ENCODE peak calls at places on chromosomes 7 and 10, in ten cellular contexts. P is GM12892, Y is body of pancreas, S is uterus, A is GM12878, B is transverse colon, V is ovary, D is esophagus squamous epithelium, J is NB4, C is heart left ventricle. G is an unnamed sample.

GRCh38 chr10:132708441-132708840 is 77.5 kb downstream of the NKX6-2 start:
- DNase-seq in P (no peak), Y (no peak), S (no peak), A (no peak), B (no peak), V (no peak), D (no peak), J (no peak), C (peak), G (no peak)

GRCh38 chr10:46544989-46545791 is 11.3 kb downstream of the GPRIN2 start:
- DNase-seq in P (no peak), Y (no peak), S (no peak), A (no peak), B (peak), V (peak), D (no peak), J (peak), C (peak), G (peak)

GRCh38 chr7:115047968-115048720 is 126.2 kb downstream of the MDFIC start:
- DNase-seq in P (no peak), Y (no peak), S (no peak), A (no peak), B (no peak), V (no peak), D (no peak), J (no peak), C (no peak), G (no peak)

GRCh38 chr10:8150401-8150905 is 96.0 kb downstream of the GATA3 start:
- DNase-seq in P (no peak), Y (no peak), S (no peak), A (no peak), B (no peak), V (no peak), D (no peak), J (no peak), C (no peak), G (no peak)

GRCh38 chr7:149719912-149720335 is 53.5 kb downstream of the ZNF467 start:
- DNase-seq in P (no peak), Y (no peak), S (no peak), A (no peak), B (no peak), V (no peak), D (no peak), J (peak), C (peak), G (no peak)

GRCh38 chr7:18803880-18804279 is 308.3 kb downstream of the HDAC9 start:
- DNase-seq in P (no peak), Y (no peak), S (no peak), A (no peak), B (no peak), V (no peak), D (no peak), J (no peak), C (no peak), G (no peak)

GRCh38 chr10:31749981-31750850 is 178.4 kb downstream of the ARHGAP12 start:
- DNase-seq in P (no peak), Y (peak), S (peak), A (no peak), B (peak), V (peak), D (no peak), J (no peak), C (peak), G (no peak)

GRCh38 chr10:102814456-102814871 is 22.7 kb downstream of the CYP17A1 start:
- DNase-seq in P (no peak), Y (no peak), S (no peak), A (no peak), B (no peak), V (no peak), D (no peak), J (peak), C (peak), G (no peak)

GRCh38 chr7:128219646-128220045 is 21.4 kb upstream of the LEP start:
- DNase-seq in P (no peak), Y (no peak), S (no peak), A (no peak), B (no peak), V (no peak), D (no peak), J (no peak), C (no peak), G (no peak)

GRCh38 chr10:75079436-75080083 is 31.9 kb upstream of the SAMD8 start:
- DNase-seq in P (no peak), Y (no peak), S (no peak), A (no peak), B (no peak), V (no peak), D (no peak), J (no peak), C (no peak), G (no peak)

GRCh38 chr10:11180228-11180627 is 162.6 kb downstream of the CELF2 start:
- DNase-seq in P (no peak), Y (no peak), S (no peak), A (no peak), B (peak), V (no peak), D (no peak), J (peak), C (no peak), G (no peak)

GRCh38 chr7:21642422-21642821 is 99.6 kb downstream of the DNAH11 start:
- DNase-seq in P (no peak), Y (no peak), S (no peak), A (no peak), B (no peak), V (no peak), D (no peak), J (no peak), C (no peak), G (no peak)

GRCh38 chr7:232571-233455 is 40.4 kb downstream of the FAM20C start:
- DNase-seq in P (no peak), Y (no peak), S (no peak), A (no peak), B (no peak), V (peak), D (no peak), J (no peak), C (no peak), G (peak)

GRCh38 chr7:110309941-110310340 is 781.0 kb upstream of the LRRN3 start:
- DNase-seq in P (no peak), Y (no peak), S (no peak), A (no peak), B (no peak), V (no peak), D (no peak), J (no peak), C (no peak), G (no peak)

GRCh38 chr10:113000876-113001598 is 51.0 kb downstream of the TCF7L2 start:
- DNase-seq in P (no peak), Y (peak), S (peak), A (no peak), B (peak), V (peak), D (no peak), J (no peak), C (peak), G (no peak)

GRCh38 chr7:98821348-98821747 is 48.5 kb downstream of the TMEM130 start:
- DNase-seq in P (no peak), Y (peak), S (no peak), A (no peak), B (no peak), V (no peak), D (no peak), J (no peak), C (no peak), G (no peak)

GRCh38 chr10:60203993-60204618 is 185.6 kb downstream of the ANK3 start:
- DNase-seq in P (no peak), Y (no peak), S (no peak), A (no peak), B (no peak), V (no peak), D (no peak), J (peak), C (no peak), G (no peak)

GRCh38 chr7:27249724-27250636 is 7.4 kb downstream of the EVX1 start:
- DNase-seq in P (no peak), Y (no peak), S (no peak), A (no peak), B (no peak), V (no peak), D (no peak), J (no peak), C (no peak), G (no peak)

GRCh38 chr7:76292206-76292573 is 10.3 kb upstream of the HSPB1 start:
- DNase-seq in P (no peak), Y (no peak), S (no peak), A (no peak), B (no peak), V (no peak), D (no peak), J (peak), C (no peak), G (no peak)

GRCh38 chr7:87878208-87878735 is 2.0 kb downstream of the DBF4 start:
- DNase-seq in P (no peak), Y (no peak), S (no peak), A (no peak), B (no peak), V (no peak), D (no peak), J (no peak), C (no peak), G (no peak)

GRCh38 chr10:81876253-81876731 is 1.3 kb downstream of the NRG3 start:
- DNase-seq in P (no peak), Y (peak), S (no peak), A (no peak), B (no peak), V (no peak), D (no peak), J (no peak), C (no peak), G (no peak)

GRCh38 chr7:115249080-115249479 is 327.2 kb downstream of the MDFIC start:
- DNase-seq in P (no peak), Y (no peak), S (no peak), A (no peak), B (no peak), V (no peak), D (no peak), J (no peak), C (no peak), G (no peak)

GRCh38 chr10:5461201-5461585 is 38.2 kb downstream of the CALML5 start:
- DNase-seq in P (no peak), Y (no peak), S (no peak), A (no peak), B (no peak), V (no peak), D (no peak), J (peak), C (no peak), G (no peak)

GRCh38 chr7:141014523-141015395 is at the start of gene MRPS33:
- DNase-seq in P (peak), Y (peak), S (peak), A (peak), B (peak), V (peak), D (peak), J (peak), C (peak), G (peak)
- TF ChIP-seq POLR2A in P (peak), Y (peak), S (peak), A (peak), B (peak), V (peak), D (peak), J (peak), C (peak), G (peak)

GRCh38 chr7:55555160-55555559 is 17.1 kb downstream of the VOPP1 start:
- DNase-seq in P (no peak), Y (no peak), S (no peak), A (no peak), B (no peak), V (no peak), D (no peak), J (no peak), C (no peak), G (no peak)
- TF ChIP-seq POLR2A in P (no peak), Y (no peak), S (no peak), A (no peak), B (no peak), V (no peak), D (no peak), J (no peak), C (no peak), G (no peak)

GRCh38 chr10:101578192-101578591 is 9.9 kb downstream of the POLL start:
- DNase-seq in P (no peak), Y (no peak), S (no peak), A (no peak), B (no peak), V (no peak), D (no peak), J (no peak), C (no peak), G (no peak)
- TF ChIP-seq POLR2A in P (no peak), Y (no peak), S (no peak), A (no peak), B (no peak), V (no peak), D (no peak), J (no peak), C (no peak), G (no peak)

DNA sequence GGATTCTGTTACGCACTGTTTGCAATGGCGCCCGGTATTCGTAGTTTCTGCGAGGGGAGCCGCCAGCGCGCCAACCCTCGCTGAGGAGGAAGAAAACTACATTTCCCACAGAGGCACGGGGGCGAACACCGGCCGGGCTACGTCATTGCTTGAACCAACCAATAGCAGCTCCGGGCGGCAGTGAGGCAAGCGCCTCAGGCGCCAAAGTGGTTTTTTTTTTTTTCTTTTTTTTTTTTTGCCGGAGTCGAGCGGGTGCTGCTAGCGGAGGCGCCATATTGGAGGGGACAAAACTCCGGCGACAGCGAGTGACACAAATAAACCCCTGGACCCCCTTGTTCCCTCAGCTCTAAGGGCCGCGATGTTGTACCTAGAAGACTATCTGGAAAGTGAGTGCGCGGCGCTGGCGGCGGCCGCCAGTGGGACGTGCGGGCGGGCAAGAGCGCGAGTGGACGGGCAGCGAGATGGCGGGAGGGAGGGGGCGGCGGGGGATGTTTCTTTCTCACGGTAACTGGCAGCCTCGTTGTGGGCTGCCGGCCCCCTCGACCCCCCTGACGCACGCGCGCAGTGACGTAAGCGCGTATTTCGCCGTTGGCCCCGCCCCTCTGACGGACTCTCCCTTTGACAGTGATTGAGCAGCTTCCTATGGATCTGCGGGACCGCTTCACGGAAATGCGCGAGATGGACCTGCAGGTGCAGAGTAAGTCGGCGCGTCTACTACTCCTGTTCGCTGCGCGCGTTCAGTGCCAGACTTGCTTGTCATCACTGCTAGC is at the start of gene ING3:
- DNase-seq in P (peak), Y (peak), S (peak), A (peak), B (peak), V (peak), D (peak), J (peak), C (peak), G (peak)
- TF ChIP-seq POLR2A in P (peak), Y (peak), S (peak), A (peak), B (peak), V (peak), D (no peak), J (peak), C (peak), G (peak)

DNA sequence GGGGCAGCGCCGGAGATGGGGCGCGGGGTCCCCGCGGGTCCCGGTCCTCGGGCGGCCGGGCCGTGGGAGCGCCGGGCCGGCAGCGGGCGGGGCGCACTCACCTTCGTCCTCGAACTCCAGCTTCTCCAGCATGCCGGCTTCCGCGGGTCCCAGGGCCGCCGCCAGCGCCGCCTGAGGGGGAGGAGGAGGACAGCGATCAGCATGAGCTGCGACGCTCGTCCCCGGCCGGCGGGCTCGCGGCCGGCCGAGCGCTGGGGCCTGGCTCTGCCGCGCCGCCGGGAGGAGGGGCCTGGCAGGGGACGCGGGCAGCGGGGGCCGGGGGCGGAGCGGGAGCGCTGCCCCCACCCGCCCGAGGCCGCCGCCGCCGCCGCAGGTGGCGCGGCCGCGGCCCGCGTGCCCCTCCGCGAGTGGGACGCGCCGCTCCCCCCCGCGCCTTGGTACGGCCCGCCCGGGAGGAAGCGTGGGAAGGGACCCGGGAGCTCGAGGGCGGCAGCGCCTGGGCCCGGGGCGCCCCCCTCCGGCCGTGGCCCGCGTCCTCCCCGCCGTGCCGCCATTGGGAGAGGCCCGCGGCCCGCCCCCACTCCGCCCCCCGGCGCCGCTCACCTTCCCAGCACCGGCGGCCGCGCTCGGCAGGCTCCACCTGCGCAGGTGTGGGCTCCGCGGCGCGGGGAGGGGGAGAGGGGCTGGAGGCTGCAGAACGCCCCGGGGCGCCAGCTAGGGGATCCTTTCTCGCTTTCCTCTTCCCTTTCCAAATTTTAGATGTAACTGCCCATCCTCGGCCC is 112.5 kb upstream of the RHEB start:
- DNase-seq in P (peak), Y (peak), S (peak), A (peak), B (peak), V (peak), D (peak), J (peak), C (peak), G (peak)
- TF ChIP-seq POLR2A in P (peak), Y (peak), S (peak), A (peak), B (no peak), V (peak), D (no peak), J (no peak), C (peak), G (peak)

GRCh38 chr7:30751696-30752273 is at the start of gene INMT:
- DNase-seq in P (no peak), Y (no peak), S (peak), A (no peak), B (no peak), V (no peak), D (no peak), J (no peak), C (peak), G (no peak)
- TF ChIP-seq POLR2A in P (no peak), Y (no peak), S (no peak), A (no peak), B (no peak), V (no peak), D (no peak), J (no peak), C (no peak), G (no peak)

GRCh38 chr7:2863461-2864066 is 19.5 kb upstream of the GNA12 start:
- DNase-seq in P (peak), Y (peak), S (peak), A (peak), B (peak), V (peak), D (peak), J (peak), C (peak), G (peak)
- TF ChIP-seq POLR2A in P (peak), Y (peak), S (peak), A (peak), B (peak), V (peak), D (no peak), J (peak), C (peak), G (peak)